ENCODE peak calls at places on chromosomes 3 and 15, in four cellular contexts. Q, R, I and L are unnamed samples.

GRCh38 chr3:62167566-62168262 is 205.6 kb downstream of the FEZF2 start:
- DNase-seq in Q (no peak), R (no peak), I (no peak), L (no peak)

GRCh38 chr3:171190668-171191067 is 164.1 kb upstream of the SLC2A2 start:
- DNase-seq in Q (no peak), R (no peak), I (no peak), L (no peak)

GRCh38 chr3:128366136-128366535 is 100.6 kb downstream of the DNAJB8 start:
- DNase-seq in Q (no peak), R (no peak), I (no peak), L (no peak)

GRCh38 chr3:52216585-52217408 is 8.6 kb downstream of the TLR9 start:
- DNase-seq in Q (peak), R (no peak), I (peak), L (peak)

GRCh38 chr3:72797773-72798543 is 50.3 kb downstream of the SHQ1 start:
- DNase-seq in Q (peak), R (peak), I (peak), L (no peak)

GRCh38 chr3:8298021-8298954 is 203.3 kb upstream of the LMCD1 start:
- DNase-seq in Q (no peak), R (no peak), I (no peak), L (no peak)

GRCh38 chr3:52614689-52615088 is 71.0 kb downstream of the PBRM1 start:
- DNase-seq in Q (no peak), R (no peak), I (no peak), L (no peak)

GRCh38 chr15:74179101-74179841 is 5.8 kb downstream of the ISLR start:
- DNase-seq in Q (no peak), R (no peak), I (peak), L (no peak)

GRCh38 chr3:62178739-62179600 is 194.4 kb downstream of the FEZF2 start:
- DNase-seq in Q (no peak), R (no peak), I (no peak), L (no peak)

GRCh38 chr15:25183581-25184330 is 229.0 kb downstream of the SNRPN start:
- DNase-seq in Q (no peak), R (no peak), I (no peak), L (no peak)

GRCh38 chr3:169146866-169147245 is 516.7 kb downstream of the MECOM start:
- DNase-seq in Q (no peak), R (no peak), I (no peak), L (no peak)

GRCh38 chr15:74777769-74778598 is 3.9 kb upstream of the CSK start:
- DNase-seq in Q (no peak), R (no peak), I (no peak), L (no peak)

GRCh38 chr15:92128788-92129187 is 264.9 kb upstream of the ST8SIA2 start:
- DNase-seq in Q (no peak), R (no peak), I (no peak), L (no peak)

GRCh38 chr3:14422016-14422963 is 19.9 kb downstream of the SLC6A6 start:
- DNase-seq in Q (no peak), R (no peak), I (no peak), L (no peak)

GRCh38 chr3:11335056-11335608 is 62.9 kb downstream of the ATG7 start:
- DNase-seq in Q (no peak), R (peak), I (no peak), L (peak)

GRCh38 chr15:82647045-82647834 is at the start of gene CPEB1:
- DNase-seq in Q (no peak), R (no peak), I (peak), L (no peak)

GRCh38 chr3:148718982-148719862 is 21.5 kb downstream of the AGTR1 start:
- DNase-seq in Q (no peak), R (no peak), I (no peak), L (no peak)

GRCh38 chr3:102158080-102158756 is 276.6 kb upstream of the ZPLD1 start:
- DNase-seq in Q (no peak), R (no peak), I (no peak), L (no peak)

GRCh38 chr3:141114816-141115458 is 63.8 kb downstream of the SPSB4 start:
- DNase-seq in Q (no peak), R (peak), I (no peak), L (no peak)

GRCh38 chr15:49495993-49496747 is 73.1 kb downstream of the FGF7 start:
- DNase-seq in Q (no peak), R (no peak), I (no peak), L (no peak)

GRCh38 chr15:35722506-35722905 is 176.5 kb upstream of the DPH6 start:
- DNase-seq in Q (no peak), R (no peak), I (no peak), L (no peak)

GRCh38 chr15:80828796-80829195 is 49.6 kb downstream of the CEMIP start:
- DNase-seq in Q (no peak), R (no peak), I (no peak), L (no peak)

GRCh38 chr15:92818658-92819311 is 81.3 kb upstream of the CHD2 start:
- DNase-seq in Q (no peak), R (no peak), I (no peak), L (no peak)

GRCh38 chr3:12405432-12406272 is 78.6 kb upstream of the TSEN2 start:
- DNase-seq in Q (peak), R (peak), I (peak), L (peak)

GRCh38 chr15:51103330-51103729 is 8.6 kb upstream of the TNFAIP8L3 start:
- DNase-seq in Q (no peak), R (no peak), I (no peak), L (no peak)

GRCh38 chr15:35374661-35375060 is 171.3 kb downstream of the DPH6 start:
- DNase-seq in Q (no peak), R (no peak), I (no peak), L (no peak)

GRCh38 chr15:68843425-68844311 is 23.0 kb upstream of the ANP32A start:
- DNase-seq in Q (no peak), R (no peak), I (peak), L (no peak)

GRCh38 chr3:14808025-14808424 is 10.7 kb upstream of the FGD5 start:
- DNase-seq in Q (no peak), R (no peak), I (no peak), L (no peak)

GRCh38 chr15:56795400-56795983 is 62.2 kb upstream of the ZNF280D start:
- DNase-seq in Q (no peak), R (no peak), I (no peak), L (no peak)

GRCh38 chr15:56797720-56798275 is 64.5 kb upstream of the ZNF280D start:
- DNase-seq in Q (no peak), R (no peak), I (no peak), L (no peak)

GRCh38 chr15:56794923-56795329 is 61.6 kb upstream of the ZNF280D start:
- DNase-seq in Q (no peak), R (no peak), I (no peak), L (no peak)

GRCh38 chr15:56802164-56802563 is 68.9 kb upstream of the ZNF280D start:
- DNase-seq in Q (no peak), R (no peak), I (no peak), L (no peak)

GRCh38 chr15:56798639-56799038 is 65.3 kb upstream of the ZNF280D start:
- DNase-seq in Q (no peak), R (no peak), I (no peak), L (no peak)
- TF ChIP-seq POLR2AphosphoS5 in Q (no peak), R (no peak), I (no peak), L (no peak)

GRCh38 chr15:38002883-38003477 is 68.5 kb downstream of the TMCO5A start:
- DNase-seq in Q (peak), R (peak), I (peak), L (no peak)
- TF ChIP-seq CTCF in Q (peak), R (peak), I (peak), L (peak)

GRCh38 chr3:49276475-49277356 is at the start of gene C3orf62:
- DNase-seq in Q (peak), R (no peak), I (peak), L (no peak)
- TF ChIP-seq POLR2AphosphoS5 in Q (peak), R (no peak), I (peak), L (peak)

DNA sequence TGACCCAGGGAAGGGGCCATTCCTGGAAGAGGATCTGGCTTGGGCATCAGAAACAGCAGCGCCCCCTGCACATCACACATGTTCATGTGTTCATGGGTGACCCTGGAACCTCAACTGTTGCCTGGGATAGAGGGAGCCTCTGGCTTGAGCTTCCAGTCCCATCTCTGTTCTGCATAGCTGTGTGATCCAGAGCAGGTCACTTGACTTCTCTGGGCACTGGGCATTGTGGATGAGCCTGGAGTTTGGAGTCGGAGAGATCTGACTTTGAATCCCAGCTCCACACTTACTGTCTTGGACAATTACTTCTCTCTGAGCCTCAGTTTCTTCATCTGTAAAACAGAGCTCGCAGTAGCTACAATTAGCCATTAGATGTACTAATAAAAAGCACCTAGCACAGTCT is 15.6 kb downstream of the PAK6 start:
- DNase-seq in Q (no peak), R (no peak), I (no peak), L (no peak)
- TF ChIP-seq CTCF in Q (no peak), R (no peak), I (no peak), L (no peak)

DNA sequence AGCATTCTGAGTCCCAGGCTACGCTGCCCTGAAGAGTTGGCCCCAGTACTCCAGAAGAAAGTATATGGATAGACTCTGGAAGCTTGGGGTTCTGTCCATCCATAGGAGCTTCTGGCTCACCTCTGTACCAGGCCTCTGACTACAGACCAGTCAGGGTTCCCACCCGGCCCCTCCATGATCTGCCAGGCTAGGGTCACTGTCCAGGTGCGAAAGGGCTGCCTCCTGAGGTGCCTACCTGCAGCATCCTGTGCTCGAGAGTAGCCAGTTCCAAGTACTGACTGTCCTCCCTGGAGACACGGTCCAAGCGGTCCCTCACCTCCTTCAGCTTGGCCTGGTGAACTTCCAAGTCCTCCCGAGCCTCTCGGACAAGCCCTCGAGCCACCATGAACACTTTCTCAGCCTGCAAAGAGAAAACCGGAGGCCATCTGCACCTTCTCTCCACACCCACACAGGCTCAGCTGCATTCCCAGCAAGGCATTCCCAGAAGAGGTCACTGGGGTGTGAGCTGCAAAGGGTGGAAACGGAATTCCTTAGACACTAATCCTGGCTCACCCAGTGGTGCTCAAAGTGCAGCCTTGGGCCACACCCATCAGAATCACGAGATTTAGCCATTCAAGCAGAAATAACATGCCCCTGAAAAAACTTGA is 3.7 kb upstream of the PLXNB1 start:
- DNase-seq in Q (peak), R (peak), I (peak), L (no peak)
- TF ChIP-seq POLR2AphosphoS5 in Q (no peak), R (no peak), I (peak), L (no peak)

GRCh38 chr3:43317461-43318316 is 31.3 kb downstream of the SNRK start:
- DNase-seq in Q (no peak), R (peak), I (no peak), L (no peak)
- TF ChIP-seq CTCF in Q (no peak), R (no peak), I (no peak), L (no peak)

GRCh38 chr3:29757054-29757777 is 476.3 kb downstream of the RBMS3 start:
- DNase-seq in Q (peak), R (no peak), I (no peak), L (no peak)
- TF ChIP-seq POLR2AphosphoS5 in Q (no peak), R (no peak), I (no peak), L (no peak)

GRCh38 chr15:58224068-58224467 is 85.9 kb downstream of the AQP9 start:
- DNase-seq in Q (no peak), R (no peak), I (no peak), L (no peak)

GRCh38 chr15:58222698-58223097 is 84.5 kb downstream of the AQP9 start:
- DNase-seq in Q (no peak), R (no peak), I (no peak), L (no peak)

GRCh38 chr15:58223432-58223831 is 85.3 kb downstream of the AQP9 start:
- DNase-seq in Q (no peak), R (no peak), I (no peak), L (no peak)

GRCh38 chr15:58221591-58222241 is 83.5 kb downstream of the AQP9 start:
- DNase-seq in Q (peak), R (peak), I (peak), L (no peak)
- TF ChIP-seq CTCF in Q (no peak), R (peak), I (peak), L (peak)